ENCODE peak calls at places on chromosome 10, in four cellular contexts. I is K562, D is suprapubic skin, C is thoracic aorta. S is an unnamed sample.
A peak's percentile ranks its signal among the peaks of the same experiment; 100 is the strongest.

GRCh38 chr10:5992398-5992797 is 15.1 kb upstream of the IL15RA start:
- DNase-seq in I (no peak), D (no peak), C (no peak), S (no peak)

GRCh38 chr10:70976063-70976462 is 87.7 kb upstream of the PCBD1 start:
- DNase-seq in C (no peak), D (no peak), I (no peak), S (no peak)

GRCh38 chr10:130048081-130048480 is 62.5 kb downstream of the C10orf143 start:
- DNase-seq in D (no peak), I (no peak), C (no peak), S (no peak)

GRCh38 chr10:27312854-27313253 is 72.3 kb upstream of the ACBD5 start:
- DNase-seq in C (no peak), D (no peak), I (no peak), S (no peak)

GRCh38 chr10:3179174-3179573 is 6.6 kb upstream of the PITRM1 start:
- DNase-seq in D (no peak), C (no peak), I (no peak), S (peak; percentile 71)

GRCh38 chr10:50512743-50513416 is 110.9 kb downstream of the SGMS1 start:
- DNase-seq in C (no peak), D (no peak), I (no peak), S (no peak)

GRCh38 chr10:23191764-23192395 is at the start of gene PTF1A:
- DNase-seq in D (no peak), C (no peak), I (no peak), S (no peak)

GRCh38 chr10:71232089-71232998 is 20.0 kb downstream of the UNC5B start:
- DNase-seq in C (no peak), I (no peak), D (no peak), S (peak; percentile 61)

GRCh38 chr10:131959841-131960240 is 21.9 kb downstream of the BNIP3 start:
- DNase-seq in I (no peak), C (no peak), D (no peak), S (no peak)

GRCh38 chr10:6130851-6131470 is 42.1 kb downstream of the RBM17 start:
- DNase-seq in C (no peak), I (no peak), D (no peak), S (no peak)

GRCh38 chr10:79018591-79019011 is 50.2 kb upstream of the ZMIZ1 start:
- DNase-seq in D (peak; percentile 76), I (no peak), C (no peak), S (no peak)

GRCh38 chr10:52870562-52870961 is 98.0 kb upstream of the MBL2 start:
- DNase-seq in I (no peak), D (no peak), C (no peak), S (no peak)

GRCh38 chr10:14399641-14400040 is 68.9 kb upstream of the FRMD4A start:
- DNase-seq in I (no peak), D (no peak), C (no peak), S (no peak)

DNA sequence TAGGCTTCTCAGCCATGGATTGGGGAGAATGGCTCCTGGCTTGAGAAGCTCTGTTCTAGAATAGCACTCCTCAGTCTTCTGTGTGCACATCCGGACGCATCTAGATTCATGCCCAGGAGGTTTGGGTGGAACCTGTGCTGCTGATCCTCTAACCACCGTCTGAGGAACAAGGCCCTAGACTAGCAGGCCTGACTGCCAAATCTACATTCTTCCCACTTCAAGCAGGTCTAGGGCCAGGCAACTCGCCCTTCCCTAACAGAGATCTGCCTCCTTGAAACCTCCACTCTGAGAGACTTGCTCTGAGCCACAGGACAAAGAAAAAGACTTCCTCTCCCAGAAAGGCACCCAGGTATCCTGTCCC is 61.6 kb downstream of the KCNMA1 start:
- DNase-seq in C (no peak), D (no peak), I (no peak), S (no peak)
- H3K27ac ChIP-seq in C (peak overlapping the region; percentile 0), D (no peak overlapping the region), I (no peak overlapping the region), S (no peak overlapping the region)

DNA sequence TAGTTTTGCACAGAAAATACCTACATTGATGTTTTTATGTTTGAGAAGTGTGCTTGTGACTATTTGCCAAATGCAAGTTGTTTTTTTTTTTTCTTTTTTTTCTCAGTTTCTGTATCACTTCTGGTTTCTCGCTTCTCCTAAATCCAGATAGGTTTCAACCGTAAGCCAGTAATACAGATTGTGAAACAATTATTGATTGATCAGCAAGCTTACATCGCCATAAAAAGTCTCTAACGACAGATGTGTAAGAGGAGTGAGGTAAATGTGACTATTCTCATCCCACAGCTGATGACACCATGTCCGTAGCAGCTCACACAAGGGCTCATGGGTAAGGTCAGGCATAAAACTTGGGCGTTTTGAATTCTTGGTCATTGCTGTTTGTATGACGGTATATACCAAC is 202.8 kb upstream of the AKR1E2 start:
- DNase-seq in C (no peak), I (no peak), D (no peak), S (no peak)
- H3K27ac ChIP-seq in C (no peak overlapping the region), I (no peak overlapping the region), D (no peak overlapping the region), S (no peak overlapping the region)

DNA sequence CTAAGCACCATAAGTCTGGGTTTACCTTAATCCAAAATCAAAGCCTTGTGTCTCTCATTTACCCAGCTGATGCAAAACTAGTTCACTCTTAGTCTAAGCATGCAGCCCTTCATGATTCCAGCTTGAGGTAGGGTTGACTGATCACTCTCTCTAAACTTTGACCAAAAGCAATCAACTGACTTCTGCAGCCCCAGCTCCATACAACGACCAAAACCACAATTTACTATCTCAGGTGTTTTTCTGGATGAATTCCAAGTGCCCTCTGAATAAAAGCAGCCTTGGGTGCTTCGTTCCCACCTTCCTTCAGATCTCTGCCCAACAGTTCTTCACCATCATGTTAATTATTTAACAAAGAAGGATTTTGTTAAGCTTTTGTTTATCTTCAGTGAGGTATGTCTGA is 62.6 kb downstream of the CCDC6 start:
- DNase-seq in C (no peak), D (no peak), I (no peak), S (no peak)
- H3K27ac ChIP-seq in C (peak overlapping the region; percentile 34), D (no peak overlapping the region), I (no peak overlapping the region), S (no peak overlapping the region)

GRCh38 chr10:48549236-48549635 is 55.6 kb downstream of the ARHGAP22 start:
- DNase-seq in I (no peak), D (no peak), C (no peak), S (no peak)
- H3K27ac ChIP-seq in I (no peak overlapping the region), D (no peak overlapping the region), C (no peak overlapping the region), S (no peak overlapping the region)

GRCh38 chr10:75622503-75622902 is 191.1 kb downstream of the LRMDA start:
- DNase-seq in C (no peak), I (no peak), D (no peak), S (no peak)

GRCh38 chr10:75619636-75620035 is 188.2 kb downstream of the LRMDA start:
- DNase-seq in C (no peak), I (no peak), D (no peak), S (no peak)

GRCh38 chr10:75624632-75625031 is 193.2 kb downstream of the LRMDA start:
- DNase-seq in I (no peak), D (no peak), C (no peak), S (no peak)

GRCh38 chr10:75617485-75618155 is 186.2 kb downstream of the LRMDA start:
- DNase-seq in C (no peak), I (no peak), D (no peak), S (no peak)

GRCh38 chr10:75623310-75623940 is 192.0 kb downstream of the LRMDA start:
- DNase-seq in C (no peak), D (no peak), I (no peak), S (no peak)
- H3K27ac ChIP-seq in C (no peak overlapping the region), D (no peak overlapping the region), I (no peak overlapping the region), S (no peak overlapping the region)

GRCh38 chr10:86392723-86393094 is 26.1 kb upstream of the GRID1 start:
- DNase-seq in D (no peak), C (no peak), I (no peak), S (no peak)

GRCh38 chr10:86391236-86391840 is 24.7 kb upstream of the GRID1 start:
- DNase-seq in I (no peak), C (no peak), D (no peak), S (no peak)

GRCh38 chr10:86393858-86394472 is 27.4 kb upstream of the GRID1 start:
- DNase-seq in C (no peak), D (no peak), I (no peak), S (no peak)

GRCh38 chr10:86391986-86392722 is 25.6 kb upstream of the GRID1 start:
- DNase-seq in D (no peak), I (no peak), C (no peak), S (no peak)

DNA sequence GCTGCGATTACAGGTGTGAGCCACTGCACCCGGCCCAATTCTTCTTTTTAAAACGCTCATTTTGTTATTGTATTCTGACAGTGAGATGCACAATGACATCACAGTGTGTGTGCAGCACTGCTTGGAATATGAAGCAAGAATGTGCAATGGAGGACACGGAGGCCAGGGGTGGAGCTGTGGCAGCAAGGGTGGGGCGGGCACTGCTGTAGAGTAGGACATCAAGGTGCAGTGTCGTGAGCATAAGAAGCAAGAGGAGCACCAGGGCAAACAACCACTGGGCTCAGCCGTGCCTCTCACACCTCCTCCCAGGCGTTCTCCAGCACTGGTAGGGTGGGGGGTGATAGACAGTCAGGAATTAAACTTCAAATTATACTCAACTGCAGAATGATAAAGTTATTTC is 26.8 kb upstream of the GRID1 start:
- DNase-seq in I (no peak), D (no peak), C (no peak), S (no peak)
- H3K27ac ChIP-seq in I (no peak overlapping the region), D (peak overlapping the region; percentile 48), C (no peak overlapping the region), S (no peak overlapping the region)

GRCh38 chr10:103451091-103451801 is 924 bp downstream of the CALHM2 start:
- DNase-seq in D (peak; percentile 86), C (peak; percentile 40), I (peak; percentile 12), S (peak; percentile 45)
- H3K27ac ChIP-seq in D (peak overlapping the region; percentile 87), C (peak overlapping the region; percentile 93), I (no peak overlapping the region), S (no peak overlapping the region)

GRCh38 chr10:89474452-89474851 is 60.1 kb downstream of the IFIT5 start:
- DNase-seq in C (no peak), D (no peak), I (no peak), S (no peak)

GRCh38 chr10:89476676-89477075 is 58.7 kb downstream of the SLC16A12 start:
- DNase-seq in C (no peak), D (no peak), I (no peak), S (peak; percentile 43)

GRCh38 chr10:89475137-89475536 is 60.3 kb downstream of the SLC16A12 start:
- DNase-seq in C (no peak), D (no peak), I (no peak), S (no peak)

GRCh38 chr10:89476150-89476549 is 59.2 kb downstream of the SLC16A12 start:
- DNase-seq in D (no peak), C (no peak), I (no peak), S (no peak)

DNA sequence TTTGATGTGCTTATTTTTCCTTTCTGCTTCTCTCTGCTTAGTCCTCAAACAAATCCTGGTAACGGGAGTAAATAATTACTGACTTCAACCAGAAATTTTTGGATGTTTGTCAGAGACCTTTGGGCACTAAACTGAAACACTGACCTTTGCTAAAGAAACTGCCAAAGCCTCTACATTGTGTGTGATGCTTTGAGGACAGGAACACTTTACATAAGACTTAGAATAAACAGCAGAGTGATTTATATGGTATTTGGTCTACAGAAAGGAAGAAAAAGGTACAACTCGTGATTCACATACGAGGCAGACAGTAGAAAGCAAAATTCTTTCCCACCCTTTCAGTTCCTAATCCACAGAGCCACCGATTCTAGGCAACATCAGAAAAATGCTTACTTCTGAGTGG is 59.8 kb downstream of the SLC16A12 start:
- DNase-seq in D (no peak), I (no peak), C (no peak), S (no peak)
- H3K27ac ChIP-seq in D (peak overlapping the region; percentile 56), I (no peak overlapping the region), C (peak overlapping the region; percentile 81), S (peak overlapping the region; percentile 97)

S was measured in cardiac muscle cell.